ENCODE peak calls at places on chromosomes 3 and 15, in seven cellular contexts. K is uterus, X is heart right ventricle, R is lower leg skin, D is dorsolateral prefrontal cortex, T is upper lobe of right lung, U is psoas muscle. F is an unnamed sample.

GRCh38 chr3:65401359-65401810 is 637.3 kb downstream of the MAGI1 start:
- DNase-seq in U (no peak), R (no peak), K (no peak), X (no peak), T (no peak), D (no peak), F (no peak)

GRCh38 chr15:31040611-31041010 is 49.2 kb upstream of the MTMR10 start:
- DNase-seq in D (no peak), U (no peak), X (no peak), T (no peak), K (no peak), R (no peak), F (no peak)

GRCh38 chr3:66567066-66567465 is 66.2 kb upstream of the LRIG1 start:
- DNase-seq in R (no peak), X (no peak), D (no peak), K (no peak), T (no peak), U (no peak), F (no peak)

GRCh38 chr3:195613468-195614069 is 29.8 kb upstream of the APOD start:
- DNase-seq in R (peak), D (no peak), K (no peak), X (no peak), U (peak), T (no peak), F (no peak)

GRCh38 chr3:101928890-101929289 is 79.6 kb downstream of the NFKBIZ start:
- DNase-seq in X (no peak), T (no peak), R (no peak), U (no peak), K (no peak), D (no peak), F (no peak)

GRCh38 chr15:63030101-63030528 is 12.4 kb upstream of the TPM1 start:
- DNase-seq in U (no peak), R (peak), D (no peak), K (no peak), X (no peak), T (no peak), F (no peak)

GRCh38 chr15:45550436-45550835 is 27.9 kb upstream of the SLC30A4 start:
- DNase-seq in R (no peak), U (no peak), X (no peak), K (no peak), D (no peak), T (no peak), F (no peak)

GRCh38 chr15:89628791-89629715 is 26.2 kb downstream of the KIF7 start:
- DNase-seq in K (no peak), D (no peak), X (no peak), T (no peak), U (no peak), R (peak), F (no peak)

GRCh38 chr3:33426068-33426467 is 14.1 kb downstream of the UBP1 start:
- DNase-seq in T (no peak), K (no peak), D (no peak), R (no peak), U (no peak), X (no peak), F (no peak)

GRCh38 chr3:12638105-12638504 is 25.8 kb downstream of the RAF1 start:
- DNase-seq in R (no peak), K (no peak), T (no peak), X (no peak), U (no peak), D (no peak), F (no peak)

GRCh38 chr15:38687340-38687739 is 122.7 kb upstream of the RASGRP1 start:
- DNase-seq in D (no peak), K (no peak), U (no peak), X (no peak), T (no peak), R (no peak), F (no peak)

GRCh38 chr3:61938878-61939549 is 377.6 kb downstream of the PTPRG start:
- DNase-seq in U (no peak), D (no peak), T (no peak), R (no peak), K (no peak), X (no peak), F (no peak)

GRCh38 chr3:71103430-71103881 is 480.1 kb downstream of the FOXP1 start:
- DNase-seq in T (peak), K (peak), R (peak), X (peak), U (peak), D (no peak), F (no peak)

GRCh38 chr15:75193272-75193671 is 8.4 kb upstream of the C15orf39 start:
- DNase-seq in T (no peak), X (no peak), U (no peak), R (no peak), K (no peak), D (no peak), F (no peak)

GRCh38 chr3:13648744-13649096 is 99.8 kb downstream of the FBLN2 start:
- DNase-seq in K (no peak), D (no peak), U (no peak), T (no peak), R (no peak), X (no peak), F (no peak)

GRCh38 chr3:24259901-24260512 is 234.6 kb downstream of the THRB start:
- DNase-seq in R (no peak), T (no peak), K (peak), X (no peak), U (peak), D (no peak), F (peak)

GRCh38 chr15:70494529-70494860 is 268.9 kb downstream of the UACA start:
- DNase-seq in T (no peak), U (no peak), R (no peak), D (no peak), X (no peak), K (no peak), F (no peak)

GRCh38 chr3:193560091-193560490 is 5.4 kb upstream of the ATP13A4 start:
- DNase-seq in U (no peak), D (no peak), R (no peak), K (no peak), T (no peak), X (no peak), F (no peak)

GRCh38 chr3:111947179-111947727 is 31.6 kb upstream of the ABHD10 start:
- DNase-seq in U (no peak), T (no peak), R (no peak), X (no peak), K (no peak), D (no peak), F (no peak)

GRCh38 chr3:42490243-42490642 is 12.2 kb upstream of the VIPR1 start:
- DNase-seq in U (no peak), R (peak), K (no peak), T (peak), X (peak), D (no peak), F (no peak)

GRCh38 chr3:130760922-130761321 is 14.3 kb upstream of the PIK3R4 start:
- DNase-seq in U (no peak), R (no peak), K (no peak), D (no peak), X (no peak), T (no peak), F (no peak)

GRCh38 chr15:33093234-33093633 is 101.3 kb downstream of the FMN1 start:
- DNase-seq in T (no peak), D (no peak), R (no peak), K (no peak), U (no peak), X (no peak), F (no peak)

GRCh38 chr15:33089165-33089877 is 105.2 kb downstream of the FMN1 start:
- DNase-seq in X (no peak), U (no peak), R (no peak), D (no peak), K (no peak), T (no peak), F (no peak)

GRCh38 chr15:33094336-33094735 is 100.2 kb downstream of the FMN1 start:
- DNase-seq in T (no peak), X (no peak), R (no peak), D (no peak), K (no peak), U (no peak), F (no peak)

GRCh38 chr15:33089878-33090757 is 104.4 kb downstream of the FMN1 start:
- DNase-seq in T (no peak), X (no peak), K (no peak), D (no peak), R (no peak), U (no peak), F (no peak)

DNA sequence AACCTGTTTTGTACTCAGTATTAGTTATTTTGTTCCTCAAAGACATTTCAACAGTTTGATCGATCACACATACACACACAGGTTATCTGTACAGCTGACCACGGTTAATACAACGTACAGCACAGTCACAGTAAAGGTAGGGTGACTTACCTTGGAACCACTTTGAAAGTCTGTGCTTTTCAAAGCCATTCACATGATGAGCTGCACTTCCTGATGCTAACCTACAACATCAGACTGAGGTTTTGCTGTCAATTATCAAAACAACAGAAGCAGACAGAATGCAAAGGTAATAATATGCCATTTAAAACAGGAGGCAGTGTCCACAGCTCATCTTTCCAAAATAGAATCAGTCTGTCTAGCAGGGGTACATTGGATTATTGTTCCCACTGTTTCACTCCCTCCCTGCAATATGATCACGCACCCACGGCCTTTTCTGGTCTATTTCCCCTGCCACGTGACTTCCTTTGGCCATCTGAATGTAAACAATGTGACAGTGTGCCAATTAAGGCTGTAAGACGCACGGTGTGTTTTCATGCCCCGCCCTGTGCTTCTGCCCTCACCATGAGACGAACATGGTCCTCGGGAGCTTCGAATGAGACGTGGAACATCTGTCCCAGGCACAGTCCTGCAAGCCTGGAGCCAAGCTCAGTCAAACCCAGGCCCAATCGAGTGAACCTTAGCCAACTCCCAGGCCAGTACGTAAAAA is 102.4 kb downstream of the FMN1 start:
- DNase-seq in D (no peak), R (no peak), U (no peak), T (no peak), K (no peak), X (no peak), F (no peak)
- H3K4me3 ChIP-seq in D (no peak), R (no peak), U (no peak), T (no peak), K (no peak), X (peak), F (no peak)

GRCh38 chr3:30679045-30679444 is 72.6 kb downstream of the TGFBR2 start:
- DNase-seq in U (no peak), T (no peak), K (no peak), X (no peak), R (no peak), D (no peak), F (no peak)
- H3K4me3 ChIP-seq in U (no peak), T (no peak), K (no peak), X (no peak), R (no peak), D (no peak), F (no peak)

GRCh38 chr3:141342386-141342785 is 25.9 kb upstream of the ZBTB38 start:
- DNase-seq in D (no peak), R (no peak), K (no peak), T (no peak), U (no peak), X (no peak), F (no peak)
- H3K4me3 ChIP-seq in D (no peak), R (no peak), K (no peak), T (no peak), U (no peak), X (no peak), F (no peak)

GRCh38 chr3:186842426-186843038 is at the start of gene ADIPOQ:
- DNase-seq in K (no peak), D (no peak), U (no peak), R (no peak), T (no peak), X (peak), F (no peak)
- H3K4me3 ChIP-seq in K (no peak), D (no peak), U (no peak), R (no peak), T (no peak), X (no peak), F (no peak)

DNA sequence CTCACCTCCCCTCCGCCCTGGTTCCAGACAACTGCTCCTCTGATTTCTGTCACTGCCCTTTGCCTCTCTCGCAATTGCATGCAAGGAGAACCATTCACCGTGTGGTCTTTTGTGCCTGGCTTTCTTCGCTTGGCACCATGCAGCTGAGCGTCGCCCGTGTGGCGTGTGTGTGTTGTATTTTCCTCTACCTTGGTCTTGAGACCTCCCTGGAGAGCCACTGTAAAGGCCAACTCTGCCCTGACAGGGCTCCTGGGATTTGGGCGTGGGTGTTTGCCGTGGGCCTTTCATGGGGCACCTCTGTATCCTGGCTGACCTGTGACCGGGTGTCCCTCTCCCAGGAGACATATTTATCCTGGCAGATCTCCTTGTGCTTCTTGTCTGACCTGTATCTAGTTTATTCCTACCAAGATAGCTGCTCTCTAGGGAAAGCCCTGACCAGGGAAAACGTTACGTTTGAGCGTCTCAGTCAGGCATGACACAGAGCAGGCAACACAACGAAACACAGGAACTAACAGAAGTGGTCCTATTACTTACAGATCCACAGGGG is 2.0 kb upstream of the PIGZ start:
- DNase-seq in R (peak), K (no peak), U (no peak), T (no peak), D (no peak), X (no peak), F (no peak)
- H3K4me3 ChIP-seq in R (no peak), K (no peak), U (no peak), T (no peak), D (no peak), X (no peak), F (no peak)

DNA sequence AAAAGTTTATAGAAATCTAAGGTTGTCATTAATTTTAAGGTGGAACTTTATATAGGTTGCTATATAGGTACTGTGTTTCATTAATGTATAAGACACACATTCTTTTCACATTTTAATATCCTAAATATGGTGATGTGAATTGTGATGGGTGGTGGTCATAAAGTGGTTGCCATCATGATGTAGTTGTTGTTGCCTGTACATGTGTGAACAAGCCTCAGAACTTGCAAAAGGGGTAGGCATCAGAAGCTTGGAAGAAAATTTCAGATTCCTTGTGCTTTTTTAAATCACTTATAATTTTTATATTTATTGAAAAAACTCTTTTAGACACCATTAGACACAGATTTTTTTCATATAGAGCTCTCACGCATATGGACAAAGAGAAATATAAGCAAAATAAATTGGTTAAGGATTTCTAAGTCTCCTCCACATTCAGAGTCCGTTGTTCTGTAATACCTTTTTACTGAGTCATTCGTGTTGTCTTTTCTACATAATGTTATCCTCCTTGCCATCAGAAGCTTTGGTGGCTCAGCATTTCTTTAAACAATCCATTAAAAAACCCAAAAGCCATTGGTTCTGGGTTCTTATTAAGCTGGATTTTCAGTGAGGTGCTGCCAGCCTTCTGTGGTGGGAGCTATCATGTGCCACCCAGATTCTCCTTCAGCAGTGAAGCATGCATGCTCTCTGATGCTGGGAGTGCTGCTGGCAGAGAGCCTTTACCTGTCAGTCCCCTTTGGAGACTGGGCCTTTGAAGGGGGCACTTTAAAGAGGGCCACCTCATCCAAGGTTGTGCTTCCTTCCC is 140.4 kb upstream of the GALNT15 start:
- DNase-seq in R (no peak), T (no peak), U (no peak), K (no peak), X (no peak), D (no peak), F (no peak)
- H3K4me3 ChIP-seq in R (no peak), T (no peak), U (no peak), K (no peak), X (no peak), D (no peak), F (no peak)

GRCh38 chr15:58981808-58982475 is 5.5 kb upstream of the RNF111 start:
- DNase-seq in U (no peak), X (no peak), K (no peak), R (no peak), D (no peak), T (no peak), F (no peak)
- H3K4me3 ChIP-seq in U (no peak), X (peak), K (no peak), R (no peak), D (no peak), T (no peak), F (peak)

F was measured in thoracic aorta.